ENCODE peak calls at places on chromosome 22, in six cellular contexts. Y is aorta, A is heart left ventricle, H is IMR-90, I is Peyer's patch, O is heart right ventricle. U is an unnamed sample.
A peak's percentile ranks its signal among the peaks of the same experiment; 100 is the strongest.

GRCh38 chr22:20251981-20252380 is 16.1 kb downstream of the RTN4R start:
- DNase-seq in O (no peak), H (no peak), I (no peak), Y (no peak), A (no peak), U (no peak)

GRCh38 chr22:29152381-29153138 is 53.1 kb upstream of the EMID1 start:
- DNase-seq in I (peak; percentile 49), H (no peak), O (peak; percentile 34), Y (peak; percentile 75), A (no peak), U (peak; percentile 84)

GRCh38 chr22:26667140-26667539 is 9.8 kb downstream of the MIAT start:
- DNase-seq in Y (no peak), H (no peak), A (no peak), I (no peak), O (no peak), U (no peak)

GRCh38 chr22:39209756-39210155 is 35.0 kb downstream of the PDGFB start:
- DNase-seq in A (no peak), I (peak; percentile 34), H (no peak), O (no peak), Y (peak; percentile 73), U (no peak)

GRCh38 chr22:20551805-20552449 is 44.5 kb downstream of the MED15 start:
- DNase-seq in O (peak; percentile 52), A (peak; percentile 66), H (no peak), Y (peak; percentile 75), I (no peak), U (peak; percentile 79)

GRCh38 chr22:47918276-47918928 is 1156.0 kb downstream of the TBC1D22A start:
- DNase-seq in I (peak; percentile 63), A (no peak), O (no peak), Y (no peak), H (no peak), U (no peak)

GRCh38 chr22:49324527-49325491 is 502.9 kb downstream of the BRD1 start:
- DNase-seq in Y (peak; percentile 64), A (peak; percentile 46), I (peak; percentile 47), H (no peak), O (no peak), U (no peak)

GRCh38 chr22:25966448-25966913 is 202.8 kb upstream of the SEZ6L start:
- DNase-seq in Y (no peak), A (no peak), H (no peak), O (no peak), I (no peak), U (no peak)

GRCh38 chr22:47259049-47259448 is 496.6 kb downstream of the TBC1D22A start:
- DNase-seq in A (no peak), O (no peak), H (no peak), I (no peak), Y (no peak), U (no peak)

GRCh38 chr22:39012525-39013516 is 1.2 kb upstream of the APOBEC3C start:
- DNase-seq in I (no peak), Y (no peak), H (no peak), A (no peak), O (no peak), U (no peak)

GRCh38 chr22:47274196-47274595 is 511.7 kb downstream of the TBC1D22A start:
- DNase-seq in H (no peak), O (no peak), A (no peak), Y (peak; percentile 51), I (no peak), U (no peak)

GRCh38 chr22:39252461-39253391 is 7.9 kb upstream of the PDGFB start:
- DNase-seq in A (no peak), H (peak; percentile 25), Y (no peak), O (no peak), I (no peak), U (no peak)

GRCh38 chr22:31879585-31879984 is 64.8 kb upstream of the YWHAH start:
- DNase-seq in A (no peak), H (no peak), Y (peak; percentile 37), O (no peak), I (no peak), U (no peak)

GRCh38 chr22:47171441-47172221 is 409.2 kb downstream of the TBC1D22A start:
- DNase-seq in I (peak; percentile 43), O (peak; percentile 11), A (peak; percentile 40), H (no peak), Y (peak; percentile 74), U (peak; percentile 56)

GRCh38 chr22:49382451-49382735 is 445.3 kb downstream of the BRD1 start:
- DNase-seq in Y (peak; percentile 54), H (no peak), A (no peak), O (no peak), I (peak; percentile 18), U (no peak)

GRCh38 chr22:49473286-49473685 is 354.4 kb downstream of the BRD1 start:
- DNase-seq in H (no peak), Y (no peak), O (no peak), I (no peak), A (no peak), U (no peak)

GRCh38 chr22:44815099-44816070 is 63.0 kb downstream of the ARHGAP8 start:
- DNase-seq in I (no peak), H (no peak), A (no peak), O (no peak), Y (peak; percentile 60), U (no peak)

GRCh38 chr22:25540912-25541660 is 23.4 kb upstream of the GRK3 start:
- DNase-seq in O (no peak), H (no peak), I (no peak), Y (no peak), A (no peak), U (no peak)

GRCh38 chr22:21933899-21934298 is 18.7 kb downstream of the PPM1F start:
- DNase-seq in H (no peak), A (no peak), O (no peak), Y (no peak), I (no peak), U (no peak)

GRCh38 chr22:44500623-44501022 is 2.6 kb upstream of the RTL6 start:
- DNase-seq in A (no peak), Y (no peak), O (no peak), H (no peak), I (no peak), U (no peak)

GRCh38 chr22:47369431-47370015 is 607.1 kb downstream of the TBC1D22A start:
- DNase-seq in I (peak; percentile 11), O (no peak), Y (no peak), A (no peak), H (no peak), U (no peak)

GRCh38 chr22:17832665-17833064 is 58.4 kb upstream of the BID start:
- DNase-seq in O (no peak), H (no peak), I (peak; percentile 76), Y (no peak), A (no peak), U (peak; percentile 63)

DNA sequence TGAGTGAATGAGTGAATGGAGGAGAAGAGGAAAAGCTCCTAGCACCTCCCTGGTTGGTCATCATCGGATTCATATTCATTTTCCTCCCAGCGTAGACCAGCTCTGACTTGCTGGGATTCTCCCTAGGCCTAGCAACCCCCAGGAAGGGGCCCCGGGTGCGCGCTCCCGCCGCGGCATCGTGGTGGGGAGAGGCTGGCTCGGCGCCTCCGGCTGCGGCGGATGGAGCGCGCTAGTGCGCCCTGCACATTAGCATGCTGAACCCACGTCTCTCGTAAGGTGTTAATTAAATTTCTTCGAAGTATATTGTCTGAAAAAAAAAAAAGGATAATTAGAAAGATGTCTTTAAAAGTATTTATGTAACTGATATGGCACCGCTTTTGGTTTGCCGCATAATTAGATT is 21.6 kb downstream of the MPPED1 start:
- DNase-seq in H (no peak), A (no peak), O (no peak), I (no peak), Y (peak; percentile 33), U (no peak)
- H3K27ac ChIP-seq in H (no peak overlapping the region), A (no peak overlapping the region), O (no peak overlapping the region), I (no peak overlapping the region), Y (no peak overlapping the region), U (no peak overlapping the region)

GRCh38 chr22:42685941-42686666 is 34.6 kb downstream of the A4GALT start:
- DNase-seq in I (peak; percentile 62), H (no peak), O (peak; percentile 81), Y (peak; percentile 84), A (peak; percentile 85), U (peak; percentile 86)

GRCh38 chr22:42688241-42688913 is 32.3 kb downstream of the A4GALT start:
- DNase-seq in I (peak; percentile 82), H (peak; percentile 93), Y (peak; percentile 95), A (peak; percentile 87), O (peak; percentile 86), U (peak; percentile 96)

GRCh38 chr22:42686756-42687491 is 33.7 kb downstream of the A4GALT start:
- DNase-seq in O (no peak), Y (no peak), H (no peak), A (no peak), I (no peak), U (peak; percentile 63)

GRCh38 chr22:42691440-42691839 is 29.2 kb downstream of the A4GALT start:
- DNase-seq in H (no peak), O (no peak), Y (no peak), A (no peak), I (no peak), U (peak; percentile 42)

DNA sequence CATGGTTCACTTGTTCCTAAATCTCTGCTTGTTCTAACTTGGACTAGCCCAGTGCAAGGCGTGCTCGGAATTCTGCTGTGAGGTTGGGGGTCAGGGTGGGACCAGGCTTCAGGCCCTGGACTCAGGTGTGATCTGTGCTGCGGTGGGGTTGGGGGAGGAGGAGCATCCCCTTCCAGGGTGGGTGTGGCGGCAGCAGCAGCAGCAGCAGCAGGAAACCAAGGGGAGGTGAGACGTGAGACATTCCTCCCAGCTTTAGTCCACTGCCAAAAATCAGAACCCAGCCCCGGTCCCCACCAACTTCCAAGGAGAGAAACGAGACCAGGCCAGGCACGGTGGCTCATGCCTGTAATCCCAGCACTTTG is 31.8 kb downstream of the A4GALT start:
- DNase-seq in Y (no peak), I (no peak), H (no peak), O (no peak), A (no peak), U (peak; percentile 58)
- H3K4me3 ChIP-seq in Y (no peak overlapping the region), I (no peak overlapping the region), H (no peak overlapping the region), O (no peak overlapping the region), A (no peak overlapping the region), U (no peak overlapping the region)

DNA sequence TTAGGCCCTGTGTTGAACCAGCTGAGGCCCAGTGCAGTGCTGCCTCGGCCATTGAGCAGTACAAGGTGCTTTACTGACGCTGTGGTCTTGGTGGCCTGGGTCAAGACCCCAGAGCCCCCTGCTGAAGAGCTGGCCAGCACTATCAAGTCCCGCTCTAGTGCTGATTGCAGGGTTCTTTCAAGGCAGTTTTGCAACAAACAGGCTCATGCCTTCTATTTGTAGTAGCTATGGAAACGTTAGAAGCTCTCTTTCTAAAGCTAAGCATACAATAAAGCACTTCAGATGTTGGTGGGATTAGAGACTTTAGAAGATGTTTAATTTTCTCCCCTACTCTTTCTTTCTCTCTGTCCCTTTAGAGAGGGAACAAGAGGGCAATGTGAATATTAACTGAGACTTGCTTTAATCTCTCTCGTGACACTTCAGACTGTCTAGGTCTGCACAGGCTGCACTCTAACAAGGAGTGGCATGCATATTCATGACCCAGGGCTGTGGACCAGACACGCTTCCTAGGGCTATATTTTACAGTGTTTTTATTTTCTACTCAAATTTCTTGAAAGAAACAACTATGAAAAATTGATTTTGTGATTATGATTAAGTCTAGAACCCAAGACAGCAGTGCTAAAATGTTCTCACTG is 138.6 kb downstream of the WNT7B start:
- DNase-seq in Y (no peak), H (no peak), O (no peak), I (no peak), A (no peak), U (no peak)
- H3K4me1 ChIP-seq in Y (no peaks in the 10 kb centered on the region), H (peaks cover 5% of the 10 kb centered on the region), O (no peaks in the 10 kb centered on the region), I (no peaks in the 10 kb centered on the region), A (no peaks in the 10 kb centered on the region), U (no peaks in the 10 kb centered on the region)

DNA sequence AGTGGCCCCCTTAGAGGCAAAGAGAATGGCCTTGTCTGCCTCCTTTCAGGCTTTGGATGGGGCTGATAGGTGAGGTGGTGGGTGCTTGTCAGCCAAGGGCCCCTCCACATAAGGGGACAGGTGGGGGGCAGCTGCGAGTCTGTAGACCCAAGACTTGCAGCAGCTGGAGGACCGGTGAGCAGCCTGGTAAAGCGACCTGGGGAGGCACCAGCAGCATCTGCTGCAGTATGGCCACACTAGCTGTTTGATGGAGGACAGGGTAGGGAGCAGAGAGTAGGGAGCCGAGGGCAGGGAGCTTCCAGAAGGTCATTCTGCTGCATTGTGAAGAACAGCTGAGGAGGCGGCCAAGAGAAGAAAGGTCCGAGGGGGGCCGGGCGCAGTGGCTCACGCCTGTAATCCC is 16.8 kb upstream of the MRTFA start:
- DNase-seq in Y (no peak), H (no peak), O (no peak), A (no peak), I (no peak), U (no peak)
- H3K27ac ChIP-seq in Y (no peak overlapping the region), H (no peak overlapping the region), O (peak overlapping the region; percentile 97), A (peak overlapping the region; percentile 97), I (no peak overlapping the region), U (peak overlapping the region; percentile 64)

U was measured in right cardiac atrium.